ENCODE peak calls at places on chromosomes 11 and 22, in five cellular contexts. One of them, this sample, is unnamed.

GRCh38 chr11:67996622-67997459 is 7.1 kb downstream of the UNC93B1 start:
- DNase-seq in NCI-H446 treated with DMSO at 0.1 percent for 48 hours: no peak
- DNase-seq in pancreas: peak
- DNase-seq in T-helper 9 cell: no peak
- DNase-seq in T1000: no peak
- DNase-seq in this sample: no peak

GRCh38 chr11:124543145-124543544 is 309 bp downstream of the OR8B12 start:
- DNase-seq in NCI-H446 treated with DMSO at 0.1 percent for 48 hours: no peak
- DNase-seq in pancreas: no peak
- DNase-seq in T-helper 9 cell: no peak
- DNase-seq in T1000: no peak
- DNase-seq in this sample: no peak

GRCh38 chr22:50210378-50211139 is 9.7 kb downstream of the SELENOO start:
- DNase-seq in NCI-H446 treated with DMSO at 0.1 percent for 48 hours: no peak
- DNase-seq in pancreas: no peak
- DNase-seq in T-helper 9 cell: no peak
- DNase-seq in T1000: no peak
- DNase-seq in this sample: no peak

GRCh38 chr11:26231252-26231661 is 100.7 kb upstream of the ANO3 start:
- DNase-seq in NCI-H446 treated with DMSO at 0.1 percent for 48 hours: no peak
- DNase-seq in pancreas: no peak
- DNase-seq in T-helper 9 cell: no peak
- DNase-seq in T1000: no peak
- DNase-seq in this sample: no peak

GRCh38 chr22:37848587-37849088 is 581 bp upstream of the EIF3L start:
- DNase-seq in NCI-H446 treated with DMSO at 0.1 percent for 48 hours: no peak
- DNase-seq in pancreas: no peak
- DNase-seq in T-helper 9 cell: no peak
- DNase-seq in T1000: no peak
- DNase-seq in this sample: peak

GRCh38 chr22:31080164-31080847 is 812 bp upstream of the SMTN start:
- DNase-seq in NCI-H446 treated with DMSO at 0.1 percent for 48 hours: no peak
- DNase-seq in pancreas: no peak
- DNase-seq in T-helper 9 cell: no peak
- DNase-seq in T1000: no peak
- DNase-seq in this sample: peak

GRCh38 chr11:67638535-67639437 is 777 bp downstream of the TBX10 start:
- DNase-seq in NCI-H446 treated with DMSO at 0.1 percent for 48 hours: no peak
- DNase-seq in pancreas: no peak
- DNase-seq in T-helper 9 cell: no peak
- DNase-seq in T1000: no peak
- DNase-seq in this sample: no peak

GRCh38 chr11:64998690-64999431 is 2.1 kb upstream of the BATF2 start:
- DNase-seq in NCI-H446 treated with DMSO at 0.1 percent for 48 hours: no peak
- DNase-seq in pancreas: peak
- DNase-seq in T-helper 9 cell: no peak
- DNase-seq in T1000: no peak
- DNase-seq in this sample: no peak

GRCh38 chr22:33328789-33329296 is 270.7 kb upstream of the SYN3 start:
- DNase-seq in NCI-H446 treated with DMSO at 0.1 percent for 48 hours: no peak
- DNase-seq in pancreas: no peak
- DNase-seq in T-helper 9 cell: no peak
- DNase-seq in T1000: peak
- DNase-seq in this sample: no peak

GRCh38 chr11:129939510-129939909 is 44.1 kb upstream of the NFRKB start:
- DNase-seq in NCI-H446 treated with DMSO at 0.1 percent for 48 hours: no peak
- DNase-seq in pancreas: no peak
- DNase-seq in T-helper 9 cell: no peak
- DNase-seq in T1000: no peak
- DNase-seq in this sample: no peak

GRCh38 chr22:49290711-49291110 is 537.0 kb downstream of the BRD1 start:
- DNase-seq in NCI-H446 treated with DMSO at 0.1 percent for 48 hours: no peak
- DNase-seq in pancreas: no peak
- DNase-seq in T-helper 9 cell: no peak
- DNase-seq in T1000: no peak
- DNase-seq in this sample: no peak

GRCh38 chr22:39148727-39149535 is 3.5 kb downstream of the CBX7 start:
- DNase-seq in NCI-H446 treated with DMSO at 0.1 percent for 48 hours: no peak
- DNase-seq in pancreas: no peak
- DNase-seq in T-helper 9 cell: peak
- DNase-seq in T1000: no peak
- DNase-seq in this sample: no peak

GRCh38 chr11:111195192-111195591 is 50.3 kb upstream of the POU2AF2 start:
- DNase-seq in NCI-H446 treated with DMSO at 0.1 percent for 48 hours: no peak
- DNase-seq in pancreas: no peak
- DNase-seq in T-helper 9 cell: no peak
- DNase-seq in T1000: no peak
- DNase-seq in this sample: no peak